ENCODE peak calls at places on chromosomes 4 and X, in nine cellular contexts. A is GOT3; J is caudate nucleus; Y is ELR; U is T-helper 2 cell; X is amniotic epithelial cell; F is sciatic nerve; Q is NT2/D1; B is CD8-positive, alpha-beta memory T cell. P is an unnamed sample.

GRCh38 chrX:130680164-130681035 is 222.6 kb downstream of the ENOX2 start:
- DNase-seq in A (no peak), J (no peak), Y (no peak), U (no peak), X (no peak), F (no peak), Q (no peak), B (no peak), P (no peak)

GRCh38 chr4:6916587-6917444 is 7.2 kb downstream of the TBC1D14 start:
- DNase-seq in A (no peak), J (no peak), Y (peak), U (peak), X (peak), F (no peak), Q (no peak), B (peak), P (no peak)

GRCh38 chrX:39508300-39508692 is 589.5 kb downstream of the BCOR start:
- DNase-seq in A (no peak), J (no peak), Y (no peak), U (no peak), X (no peak), F (no peak), Q (no peak), B (no peak), P (no peak)

GRCh38 chr4:141098163-141098562 is 35.1 kb downstream of the RNF150 start:
- DNase-seq in A (no peak), J (no peak), Y (no peak), U (no peak), X (no peak), F (no peak), Q (no peak), B (no peak), P (no peak)

GRCh38 chr4:126604273-126604867 is 1028.4 kb upstream of the INTU start:
- DNase-seq in A (no peak), J (peak), Y (peak), U (no peak), X (peak), F (no peak), Q (peak), B (no peak), P (no peak)

GRCh38 chr4:38406243-38406642 is 257.8 kb upstream of the KLF3 start:
- DNase-seq in A (no peak), J (no peak), Y (no peak), U (no peak), X (no peak), F (no peak), Q (no peak), B (no peak), P (no peak)

GRCh38 chr4:23827971-23828680 is 61.7 kb downstream of the PPARGC1A start:
- DNase-seq in A (no peak), J (no peak), Y (no peak), U (no peak), X (no peak), F (no peak), Q (no peak), B (no peak), P (no peak)

GRCh38 chr4:38509551-38509950 is 154.4 kb upstream of the KLF3 start:
- DNase-seq in A (no peak), J (no peak), Y (no peak), U (no peak), X (no peak), F (no peak), Q (no peak), B (peak), P (no peak)

GRCh38 chr4:20474119-20474518 is 222.4 kb downstream of the SLIT2 start:
- DNase-seq in A (no peak), J (no peak), Y (peak), U (no peak), X (peak), F (no peak), Q (no peak), B (no peak), P (no peak)

GRCh38 chr4:110449947-110450346 is 26.0 kb upstream of the ENPEP start:
- DNase-seq in A (no peak), J (no peak), Y (no peak), U (no peak), X (no peak), F (no peak), Q (no peak), B (no peak), P (no peak)

GRCh38 chr4:80006935-80007744 is 65.9 kb downstream of the ANTXR2 start:
- DNase-seq in A (no peak), J (no peak), Y (no peak), U (no peak), X (peak), F (no peak), Q (no peak), B (no peak), P (no peak)

GRCh38 chrX:24643116-24643515 is 4.0 kb downstream of the PCYT1B start:
- DNase-seq in A (no peak), J (no peak), Y (peak), U (no peak), X (peak), F (no peak), Q (no peak), B (no peak), P (no peak)

GRCh38 chrX:150848914-150849365 is 49.5 kb downstream of the CD99L2 start:
- DNase-seq in A (no peak), J (no peak), Y (no peak), U (no peak), X (no peak), F (no peak), Q (no peak), B (no peak), P (no peak)

GRCh38 chr4:13618212-13618806 is 9.2 kb downstream of the BOD1L1 start:
- DNase-seq in A (no peak), J (no peak), Y (no peak), U (no peak), X (no peak), F (no peak), Q (no peak), B (no peak), P (no peak)

P was measured in NCI-H1417 treated with DMSO at 0.1 percent for 48 hours.